ENCODE peak calls at places on chromosomes 6 and 20, in nine cellular contexts. M is IMR-90, K is NT2/D1, D is ovary, V is aorta, J is fibroblast of mammary gland, Q is BJ, P is choroid plexus epithelial cell, Z is fibroblast of lung. H is an unnamed sample.

GRCh38 chr20:45100563-45101245 is at the start of gene KCNS1:
- DNase-seq in K (peak), V (no peak), M (no peak), J (no peak), P (peak), D (no peak), Q (no peak), Z (peak), H (no peak)

GRCh38 chr6:4727671-4728435 is 48.4 kb upstream of the CDYL start:
- DNase-seq in M (no peak), Q (no peak), K (no peak), D (no peak), P (no peak), V (no peak), Z (peak), J (peak), H (no peak)

GRCh38 chr6:34154668-34155447 is 9.0 kb upstream of the GRM4 start:
- DNase-seq in J (peak), Z (peak), D (peak), V (peak), M (peak), P (peak), K (no peak), Q (no peak), H (no peak)

GRCh38 chr20:50720582-50720981 is 10.8 kb upstream of the PARD6B start:
- DNase-seq in D (no peak), K (no peak), Z (no peak), P (no peak), M (no peak), Q (no peak), V (no peak), J (no peak), H (no peak)

GRCh38 chr6:36735110-36735971 is 37.7 kb downstream of the RAB44 start:
- DNase-seq in D (peak), J (peak), M (peak), Q (peak), Z (peak), P (peak), K (no peak), V (peak), H (peak)

GRCh38 chr20:49762940-49763766 is 49.5 kb upstream of the B4GALT5 start:
- DNase-seq in M (no peak), K (no peak), J (no peak), Z (no peak), V (no peak), D (no peak), P (no peak), Q (no peak), H (no peak)

GRCh38 chr6:137698636-137699035 is 168.4 kb upstream of the TNFAIP3 start:
- DNase-seq in V (no peak), P (no peak), D (no peak), Q (no peak), M (peak), Z (no peak), K (no peak), J (no peak), H (no peak)

GRCh38 chr6:19554356-19555225 is 282.6 kb upstream of the ID4 start:
- DNase-seq in V (peak), P (no peak), Z (peak), M (no peak), Q (no peak), D (no peak), J (peak), K (no peak), H (no peak)

GRCh38 chr20:33158637-33159385 is 9.1 kb upstream of the BPIFA2 start:
- DNase-seq in V (no peak), P (no peak), M (no peak), Z (no peak), D (no peak), J (no peak), Q (no peak), K (no peak), H (no peak)

DNA sequence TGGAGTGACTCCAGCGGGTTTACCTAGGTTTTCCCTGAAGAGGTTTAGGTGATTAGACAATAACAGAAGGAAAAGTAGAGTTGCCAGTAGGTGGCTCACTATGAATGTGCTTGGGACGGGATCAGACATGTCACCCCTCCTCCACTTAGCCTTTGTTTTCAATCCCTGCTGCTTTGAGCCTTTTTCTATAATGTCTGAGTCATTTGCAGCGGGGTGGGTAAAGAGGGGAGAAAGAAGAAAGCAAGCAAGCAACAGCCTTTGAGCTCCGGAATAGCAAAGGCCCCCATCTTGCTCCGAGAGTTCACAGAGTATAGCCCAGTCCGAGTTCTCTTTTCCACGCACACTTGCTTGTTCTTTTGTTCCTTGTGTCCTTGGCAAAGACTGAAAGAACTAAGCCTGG is 129.1 kb downstream of the PACRG start:
- DNase-seq in Z (peak), P (peak), V (no peak), D (no peak), K (peak), Q (peak), J (peak), M (peak), H (peak)
- H3K4me3 ChIP-seq in Z (peak), P (peak), V (no peak), D (no peak), K (no peak), Q (no peak), J (no peak), M (peak), H (peak)

DNA sequence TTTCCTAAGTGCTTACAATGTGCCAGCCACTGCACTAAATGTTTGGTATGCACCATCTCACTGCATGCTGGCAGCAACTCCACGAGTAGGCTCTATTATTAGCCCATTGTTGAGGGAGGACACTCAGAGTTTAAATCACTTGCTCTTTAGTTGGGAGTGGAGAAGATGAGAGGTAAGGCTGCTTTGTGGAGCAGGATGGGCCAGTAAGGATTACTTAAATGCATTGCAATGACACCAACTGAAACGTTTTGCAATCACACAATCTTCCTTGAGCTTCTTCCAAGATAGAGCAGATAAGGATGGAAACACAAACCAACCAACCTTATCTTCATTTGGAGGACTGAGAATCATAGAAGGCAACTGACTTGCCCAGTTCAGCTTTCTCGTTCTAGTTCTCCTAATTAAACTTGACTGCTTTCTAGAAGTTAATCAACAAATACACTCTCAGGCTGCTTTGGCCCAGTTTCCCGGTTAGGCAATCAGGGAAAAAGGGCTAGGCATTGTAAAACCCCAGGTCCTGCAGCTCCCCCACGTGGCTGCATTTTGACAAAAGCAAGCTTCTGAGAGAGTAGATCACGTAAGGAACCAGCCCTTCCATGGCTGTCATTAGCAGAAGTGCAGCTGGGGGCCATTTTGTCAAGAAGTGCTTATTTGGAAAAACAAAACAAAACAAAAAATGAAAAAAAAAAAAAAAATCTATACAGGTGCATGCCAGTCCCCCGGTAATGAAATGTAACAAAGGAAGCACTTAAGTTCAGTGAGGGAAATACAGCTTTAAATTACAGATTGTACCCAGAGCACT is 130.6 kb downstream of the BCAS1 start:
- DNase-seq in J (peak), Q (peak), M (peak), D (peak), Z (peak), V (peak), K (peak), P (peak), H (peak)
- H3K4me3 ChIP-seq in J (no peak), Q (no peak), M (no peak), D (no peak), Z (no peak), V (no peak), K (peak), P (no peak), H (no peak)

GRCh38 chr6:167828325-167828956 is 1.7 kb downstream of the AFDN start:
- DNase-seq in K (no peak), J (no peak), Q (no peak), P (no peak), M (no peak), D (no peak), V (no peak), Z (no peak), H (no peak)
- H3K4me3 ChIP-seq in K (peak), J (peak), Q (no peak), P (peak), M (no peak), D (peak), V (peak), Z (peak), H (no peak)

GRCh38 chr6:2819115-2819514 is 22.5 kb downstream of the SERPINB1 start:
- DNase-seq in D (no peak), J (no peak), K (no peak), Z (no peak), V (no peak), M (no peak), P (no peak), Q (no peak), H (no peak)
- H3K4me3 ChIP-seq in D (no peak), J (no peak), K (no peak), Z (no peak), V (no peak), M (no peak), P (no peak), Q (no peak), H (no peak)

DNA sequence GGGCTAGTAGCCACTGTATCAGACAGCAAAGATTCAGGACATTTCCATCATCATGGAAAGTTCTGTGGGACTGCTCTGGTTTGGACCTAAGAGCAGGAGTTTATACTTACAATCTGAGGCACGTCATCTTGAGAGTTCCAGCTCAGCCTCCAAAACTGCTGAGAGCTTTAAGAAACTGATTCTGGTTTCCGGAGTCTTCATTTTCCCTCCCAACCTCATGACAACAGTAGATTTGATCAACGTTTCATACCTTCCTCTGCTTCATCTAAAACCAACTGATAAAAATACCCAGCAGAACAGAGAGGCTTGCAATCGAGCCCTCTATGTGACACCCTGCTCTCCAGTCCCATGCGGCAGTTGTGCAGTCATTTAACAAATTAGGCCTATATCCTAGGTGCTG is 64.3 kb upstream of the EPB41L1 start:
- DNase-seq in D (no peak), K (no peak), M (no peak), Z (no peak), P (no peak), Q (no peak), J (no peak), V (no peak), H (no peak)
- H3K4me3 ChIP-seq in D (no peak), K (no peak), M (no peak), Z (no peak), P (no peak), Q (no peak), J (no peak), V (no peak), H (no peak)